ENCODE peak calls at places on chromosome 14, in four cellular contexts. B is HepG2, X is GM12878, R is GM12891. L is an unnamed sample.

GRCh38 chr14:99603471-99603933 is 505 bp downstream of the CCDC85C start:
- DNase-seq in B (no peak), R (no peak), X (no peak), L (no peak)

GRCh38 chr14:75487155-75487671 is 35.1 kb upstream of the BATF start:
- DNase-seq in X (peak; percentile 89), R (no peak), B (no peak), L (no peak)

GRCh38 chr14:74463697-74464096 is 29.4 kb downstream of the NPC2 start:
- DNase-seq in B (no peak), R (no peak), X (no peak), L (no peak)

GRCh38 chr14:32370720-32371119 is 41.6 kb downstream of the AKAP6 start:
- DNase-seq in X (no peak), B (no peak), R (no peak), L (no peak)

GRCh38 chr14:50233335-50234250 is 2.2 kb upstream of the SOS2 start:
- DNase-seq in R (no peak), B (peak; percentile 67), X (no peak), L (no peak)

GRCh38 chr14:42499137-42499536 is 892.5 kb downstream of the LRFN5 start:
- DNase-seq in B (no peak), R (no peak), X (no peak), L (no peak)

GRCh38 chr14:91847693-91848092 is 19.6 kb downstream of the TC2N start:
- DNase-seq in R (no peak), X (no peak), B (no peak), L (no peak)

GRCh38 chr14:103847439-103847953 is at the start of gene PPP1R13B:
- DNase-seq in X (peak; percentile 40), R (peak; percentile 98), B (peak; percentile 78), L (peak; percentile 96)

GRCh38 chr14:23550827-23551265 is 719 bp downstream of the ZFHX2 start:
- DNase-seq in R (no peak), B (no peak), X (no peak), L (no peak)

GRCh38 chr14:61368061-61368710 is 46.8 kb downstream of the PRKCH start:
- DNase-seq in R (no peak), X (no peak), B (no peak), L (no peak)

GRCh38 chr14:31190220-31190605 is 17.4 kb downstream of the HECTD1 start:
- DNase-seq in R (no peak), X (no peak), B (no peak), L (no peak)

GRCh38 chr14:48023881-48024280 is 348.5 kb upstream of the MDGA2 start:
- DNase-seq in B (no peak), X (no peak), R (no peak), L (no peak)

GRCh38 chr14:100617715-100618693 is 30.8 kb upstream of the BEGAIN start:
- DNase-seq in B (no peak), R (no peak), X (no peak), L (no peak)

GRCh38 chr14:50542941-50543418 is 10.6 kb upstream of the MAP4K5 start:
- DNase-seq in X (no peak), R (no peak), B (peak; percentile 77), L (no peak)

GRCh38 chr14:20512139-20512905 is 7.0 kb downstream of the RNASE10 start:
- DNase-seq in X (no peak), B (no peak), R (no peak), L (no peak)

GRCh38 chr14:99191663-99192621 is 80.1 kb downstream of the BCL11B start:
- DNase-seq in R (no peak), X (no peak), B (no peak), L (no peak)

GRCh38 chr14:96307434-96307833 is 51.4 kb downstream of the BDKRB1 start:
- DNase-seq in X (no peak), R (no peak), B (peak; percentile 1), L (no peak)

GRCh38 chr14:80629606-80630005 is 311.9 kb downstream of the CEP128 start:
- DNase-seq in X (no peak), R (no peak), B (no peak), L (no peak)

GRCh38 chr14:76696791-76697190 is 64.5 kb upstream of the VASH1 start:
- DNase-seq in X (no peak), R (no peak), B (no peak), L (no peak)

GRCh38 chr14:101719045-101719645 is 42.4 kb upstream of the PPP2R5C start:
- DNase-seq in B (no peak), X (no peak), R (no peak), L (no peak)

GRCh38 chr14:33432407-33433023 is 493.8 kb downstream of the NPAS3 start:
- DNase-seq in X (no peak), R (no peak), B (peak; percentile 42), L (no peak)

GRCh38 chr14:67539116-67539515 is 6.0 kb downstream of the PLEKHH1 start:
- DNase-seq in R (no peak), B (no peak), X (no peak), L (no peak)

GRCh38 chr14:102583726-102584125 is 8.7 kb upstream of the RCOR1 start:
- DNase-seq in B (no peak), R (no peak), X (no peak), L (no peak)

GRCh38 chr14:92577321-92577742 is 63.8 kb downstream of the RIN3 start:
- DNase-seq in X (peak; percentile 89), R (no peak), B (no peak), L (peak; percentile 41)

GRCh38 chr14:23577004-23577681 is 1.4 kb downstream of the JPH4 start:
- DNase-seq in R (no peak), X (no peak), B (no peak), L (peak; percentile 49)

GRCh38 chr14:103045387-103045869 is 11.9 kb downstream of the CDC42BPB start:
- DNase-seq in B (no peak), R (peak; percentile 46), X (peak; percentile 25), L (no peak)

GRCh38 chr14:106792543-106792942 is 1266.2 kb downstream of the TMEM121 start:
- DNase-seq in B (no peak), R (no peak), X (no peak), L (peak; percentile 3)

GRCh38 chr14:55915464-55915863 is 202.7 kb upstream of the PELI2 start:
- DNase-seq in R (no peak), B (no peak), X (no peak), L (no peak)

GRCh38 chr14:92352158-92352985 is 29.4 kb downstream of the SLC24A4 start:
- DNase-seq in R (no peak), X (no peak), B (peak; percentile 13), L (no peak)

GRCh38 chr14:96349286-96350075 is 13.7 kb downstream of the ATG2B start:
- DNase-seq in X (no peak), R (no peak), B (no peak), L (no peak)

GRCh38 chr14:100159107-100159864 is at the start of gene DEGS2:
- DNase-seq in B (no peak), X (no peak), R (peak; percentile 79), L (peak; percentile 75)

GRCh38 chr14:93926209-93926872 is 803 bp upstream of the FAM181A start:
- DNase-seq in X (no peak), R (no peak), B (peak; percentile 28), L (no peak)

GRCh38 chr14:93928184-93929047 is 1.3 kb downstream of the FAM181A start:
- DNase-seq in R (no peak), X (no peak), B (no peak), L (no peak)

GRCh38 chr14:93927746-93928145 is 602 bp downstream of the FAM181A start:
- DNase-seq in B (no peak), R (no peak), X (no peak), L (no peak)

GRCh38 chr14:93925374-93925895 is 1.7 kb upstream of the FAM181A start:
- DNase-seq in B (no peak), X (no peak), R (no peak), L (no peak)

GRCh38 chr14:93926873-93927571 is at the start of gene FAM181A:
- DNase-seq in B (no peak), R (no peak), X (no peak), L (no peak)
- TF ChIP-seq TAF1 in B (no peak), R (no peak), X (no peak), L (no peak)

GRCh38 chr14:86794689-86795088 is 1198.3 kb downstream of the GALC start:
- DNase-seq in B (no peak), R (no peak), X (no peak), L (no peak)
- TF ChIP-seq POLR2A in B (no peak), R (no peak), X (no peak), L (no peak)

DNA sequence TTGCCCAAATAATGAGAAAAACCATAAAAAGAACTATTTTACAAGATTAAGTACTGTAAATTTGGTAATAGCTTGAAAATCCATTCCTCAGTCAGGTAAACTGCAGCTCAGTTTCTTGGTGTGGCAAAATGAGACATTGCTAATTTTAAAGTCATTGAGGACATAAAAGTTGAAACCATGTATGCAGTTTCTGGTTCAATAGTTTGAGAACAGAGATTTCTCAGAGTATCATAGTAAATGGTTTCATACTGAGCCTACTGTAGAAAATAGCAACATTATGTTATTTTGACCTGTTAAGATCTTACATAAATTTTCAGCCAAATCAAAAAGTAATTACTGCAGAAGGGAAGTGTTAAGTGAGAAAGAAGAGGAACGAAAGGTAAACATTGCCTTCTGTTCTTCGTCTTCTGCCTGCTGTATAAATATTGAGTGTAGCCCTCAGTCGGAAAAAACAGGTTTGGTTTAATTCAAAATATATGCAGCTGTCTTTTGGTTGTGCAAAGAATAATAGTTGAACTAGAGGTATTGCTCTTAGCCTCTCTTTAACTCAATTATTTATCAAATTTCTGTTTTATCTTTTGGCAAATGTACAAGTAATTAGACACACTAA is 119.6 kb downstream of the SYNE2 start:
- DNase-seq in R (no peak), X (no peak), B (no peak), L (no peak)
- TF ChIP-seq TAF1 in R (no peak), X (no peak), B (no peak), L (no peak)

GRCh38 chr14:34460295-34460694 is 1.7 kb downstream of the SPTSSA start:
- DNase-seq in X (no peak), B (no peak), R (no peak), L (no peak)

GRCh38 chr14:34460841-34461240 is 1.2 kb downstream of the SPTSSA start:
- DNase-seq in R (no peak), X (no peak), B (peak; percentile 73), L (no peak)

GRCh38 chr14:34463598-34463961 is 1.5 kb upstream of the SPTSSA start:
- DNase-seq in X (no peak), B (no peak), R (no peak), L (no peak)

GRCh38 chr14:34461334-34462131 is 507 bp downstream of the SPTSSA start:
- DNase-seq in R (no peak), B (peak; percentile 89), X (no peak), L (peak; percentile 33)

GRCh38 chr14:34462132-34462893 is at the start of gene SPTSSA:
- DNase-seq in X (peak; percentile 46), R (peak; percentile 96), B (peak; percentile 90), L (peak; percentile 92)
- TF ChIP-seq POLR2A in X (peak; percentile 99), R (peak; percentile 95), B (no peak), L (peak; percentile 96)

GRCh38 chr14:54650331-54651017 is 83.5 kb downstream of the SAMD4A start:
- DNase-seq in X (no peak), B (peak; percentile 78), R (no peak), L (no peak)
- TF ChIP-seq TAF1 in X (no peak), B (no peak), R (no peak), L (no peak)

DNA sequence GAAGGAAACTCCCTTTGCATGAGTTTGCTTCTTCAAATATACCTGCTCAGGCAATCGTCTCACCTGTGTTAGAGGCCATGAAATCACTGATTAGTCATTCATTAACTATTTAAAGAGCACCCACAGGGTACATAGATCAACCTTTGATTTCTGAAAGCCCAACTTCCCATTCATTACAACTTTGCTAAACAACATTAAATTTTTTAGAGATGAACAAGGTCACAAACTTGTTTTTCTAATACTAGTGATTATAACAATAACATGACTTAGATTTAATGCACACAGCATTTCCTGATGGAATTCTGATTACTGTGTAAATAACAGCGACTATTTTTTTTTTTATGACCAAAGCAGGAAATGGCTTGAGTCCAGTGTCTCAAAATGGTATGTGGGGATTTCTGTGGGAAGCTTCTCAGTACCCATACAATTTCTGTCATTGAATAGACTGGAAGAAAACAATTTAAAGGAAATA is 5.4 kb upstream of the ERO1A start:
- DNase-seq in X (no peak), B (peak; percentile 68), R (no peak), L (no peak)
- TF ChIP-seq POLR2A in X (no peak), B (no peak), R (no peak), L (no peak)

L was measured in GM12892.